ENCODE peak calls at places on chromosomes 6 and 20, in nine cellular contexts. O is testis, X is OCI-LY7, N is PC-9, Q is mammary epithelial cell, Z is NB4, H is coronary artery, T is AG09309, P is BE2C. K is an unnamed sample.

GRCh38 chr6:160348552-160349441 is 619 bp downstream of the SLC22A3 start:
- DNase-seq in H (no peak), N (no peak), O (peak), T (no peak), P (no peak), Q (peak), X (no peak), Z (no peak), K (no peak)

GRCh38 chr6:18154507-18155272 is at the start of gene TPMT:
- DNase-seq in O (no peak), Q (no peak), P (no peak), Z (no peak), N (no peak), X (no peak), T (no peak), H (peak), K (no peak)

GRCh38 chr6:36241728-36242127 is 28.1 kb upstream of the PNPLA1 start:
- DNase-seq in H (no peak), X (peak), Q (no peak), O (no peak), Z (peak), P (no peak), N (no peak), T (no peak), K (peak)

GRCh38 chr20:10447028-10447427 is 11.9 kb downstream of the SLX4IP start:
- DNase-seq in T (peak), Q (peak), O (no peak), P (peak), Z (peak), H (no peak), N (peak), X (peak), K (peak)

GRCh38 chr20:51329845-51330244 is 212.7 kb downstream of the NFATC2 start:
- DNase-seq in X (no peak), Z (no peak), P (no peak), H (no peak), T (no peak), N (no peak), Q (no peak), O (no peak), K (no peak)

GRCh38 chr20:22819134-22819533 is 216.0 kb upstream of the SSTR4 start:
- DNase-seq in X (no peak), P (no peak), H (no peak), Q (no peak), Z (no peak), N (no peak), T (no peak), O (no peak), K (no peak)

GRCh38 chr6:21005816-21006553 is 471.7 kb downstream of the CDKAL1 start:
- DNase-seq in P (peak), N (peak), H (no peak), T (no peak), Q (peak), Z (no peak), O (no peak), X (no peak), K (no peak)

GRCh38 chr6:146890644-146891434 is 292.1 kb downstream of the ADGB start:
- DNase-seq in N (no peak), Q (no peak), Z (no peak), P (no peak), O (no peak), H (no peak), T (no peak), X (no peak), K (no peak)

GRCh38 chr20:57479196-57479595 is 45.7 kb downstream of the CTCFL start:
- DNase-seq in O (no peak), X (no peak), H (peak), Q (no peak), P (no peak), T (no peak), N (no peak), Z (no peak), K (no peak)

GRCh38 chr6:77448546-77448945 is 14.7 kb downstream of the HTR1B start:
- DNase-seq in T (no peak), N (no peak), Q (no peak), H (no peak), Z (no peak), P (no peak), X (no peak), O (no peak), K (no peak)
- H3K4me3 ChIP-seq in T (no peak), N (no peak), Q (no peak), H (no peak), Z (no peak), P (no peak), X (no peak), O (no peak), K (no peak)

DNA sequence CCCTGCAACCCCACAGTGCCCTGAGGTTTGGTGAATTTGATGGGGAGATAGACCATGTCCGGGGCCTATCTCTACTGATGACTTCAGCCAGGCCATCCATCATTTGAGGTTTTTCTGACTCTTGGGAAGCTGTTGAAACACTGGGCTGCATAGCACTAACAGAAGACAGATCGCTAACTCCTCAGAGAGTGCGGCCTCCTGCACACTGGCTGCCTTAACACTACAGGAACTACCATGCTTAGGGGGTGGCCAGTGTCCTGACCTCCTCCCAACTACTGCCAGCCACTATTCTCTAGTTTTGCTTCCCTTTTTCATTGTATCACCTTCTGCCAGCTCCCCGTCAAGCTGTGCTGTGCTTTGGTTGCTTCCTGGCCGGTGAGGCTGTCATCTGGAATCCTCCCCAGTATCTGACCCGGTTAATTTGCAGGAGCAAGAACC is 57.1 kb upstream of the TRAF3IP2 start:
- DNase-seq in Z (peak), N (no peak), H (no peak), O (no peak), T (no peak), X (peak), Q (no peak), P (no peak), K (no peak)
- H3K4me3 ChIP-seq in Z (no peak), N (no peak), H (no peak), O (no peak), T (no peak), X (no peak), Q (no peak), P (no peak), K (no peak)

DNA sequence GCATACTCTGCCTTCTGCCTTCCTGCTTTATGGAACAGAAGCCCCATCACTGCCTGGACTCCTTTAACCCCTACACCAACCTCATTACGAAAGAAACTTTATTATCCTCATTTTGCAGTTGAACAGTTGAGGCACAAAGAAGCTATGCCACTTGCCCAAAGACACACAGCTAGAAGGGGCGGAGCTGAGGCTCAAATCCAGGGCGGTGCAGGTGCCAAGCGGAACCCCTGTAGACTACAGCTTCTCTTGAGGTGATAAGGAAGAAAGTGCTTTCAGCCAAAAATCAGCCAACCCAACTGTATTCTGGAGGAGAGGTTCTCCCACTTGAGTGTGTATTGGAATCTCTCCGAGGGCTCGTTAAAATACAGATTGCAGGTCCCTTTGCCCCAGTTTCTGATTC is 90.5 kb downstream of the PRND start:
- DNase-seq in O (no peak), Z (no peak), X (peak), T (no peak), P (no peak), H (no peak), N (no peak), Q (no peak), K (peak)
- H3K4me3 ChIP-seq in O (no peak), Z (peak), X (peak), T (no peak), P (no peak), H (no peak), N (no peak), Q (no peak), K (no peak)

GRCh38 chr6:132964868-132965382 is 150.6 kb downstream of the RPS12 start:
- DNase-seq in N (no peak), Q (no peak), X (no peak), Z (no peak), O (no peak), P (no peak), H (no peak), T (no peak), K (no peak)
- H3K4me3 ChIP-seq in N (no peak), Q (no peak), X (no peak), Z (no peak), O (no peak), P (peak), H (no peak), T (no peak), K (no peak)

GRCh38 chr6:111758608-111759293 is 114.5 kb downstream of the FYN start:
- DNase-seq in N (no peak), T (no peak), H (no peak), X (no peak), Q (no peak), P (no peak), Z (no peak), O (no peak), K (no peak)
- H3K4me3 ChIP-seq in N (no peak), T (no peak), H (no peak), X (no peak), Q (no peak), P (no peak), Z (no peak), O (no peak), K (no peak)

DNA sequence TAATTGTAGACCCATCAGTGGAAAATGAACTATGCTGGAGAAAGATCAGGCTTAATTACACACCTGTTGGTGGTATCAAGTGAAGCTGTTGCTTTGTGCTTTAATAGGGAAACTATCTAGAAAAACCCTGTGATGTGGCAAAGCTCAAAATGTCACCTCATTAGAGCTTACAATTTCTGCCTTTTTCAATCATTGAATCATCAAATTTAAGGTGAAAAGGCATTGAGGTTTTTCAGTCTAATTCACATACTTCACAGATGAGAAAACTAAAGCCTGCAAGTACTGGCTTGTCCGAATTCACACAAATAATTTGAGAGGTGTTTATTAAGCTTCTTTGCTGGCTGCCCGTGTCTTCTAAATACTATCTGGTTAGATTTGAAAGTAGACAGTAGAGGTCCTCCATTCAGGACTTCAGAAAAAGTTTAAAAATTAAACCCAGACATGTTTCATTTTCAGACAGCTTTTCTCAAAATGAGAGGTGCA is 143.4 kb upstream of the MAP3K7 start:
- DNase-seq in T (no peak), X (no peak), N (no peak), P (no peak), O (no peak), Z (no peak), Q (peak), H (no peak), K (no peak)
- H3K4me3 ChIP-seq in T (no peak), X (no peak), N (no peak), P (no peak), O (no peak), Z (no peak), Q (peak), H (no peak), K (no peak)

GRCh38 chr6:111873178-111874029 is at the start of gene FYN:
- DNase-seq in H (peak), T (peak), X (peak), N (peak), O (peak), P (peak), Z (peak), Q (peak), K (peak)

GRCh38 chr6:111871725-111872520 is 1.3 kb downstream of the FYN start:
- DNase-seq in X (peak), T (no peak), Z (no peak), P (peak), Q (peak), H (no peak), N (peak), O (peak), K (no peak)

GRCh38 chr6:111872521-111873177 is 603 bp downstream of the FYN start:
- DNase-seq in P (peak), N (peak), Z (peak), X (peak), T (no peak), H (no peak), O (peak), Q (no peak), K (no peak)

GRCh38 chr6:111875741-111876140 is 2.5 kb upstream of the FYN start:
- DNase-seq in X (no peak), N (no peak), T (no peak), P (no peak), H (no peak), Z (no peak), O (no peak), Q (no peak), K (no peak)

GRCh38 chr6:111874030-111874425 is 776 bp upstream of the FYN start:
- DNase-seq in P (peak), T (no peak), O (peak), N (peak), H (no peak), Z (peak), Q (no peak), X (peak), K (no peak)
- H3K4me3 ChIP-seq in P (peak), T (peak), O (peak), N (peak), H (peak), Z (peak), Q (peak), X (peak), K (peak)

K was measured in HL-60.